ENCODE peak calls at places on chromosome 21, in nine cellular contexts. One of them, this sample, is unnamed.

GRCh38 chr21:17613242-17613676 is 558 bp upstream of the BTG3 start:
- DNase-seq in GM13976: peak; percentile 34
- DNase-seq in fibroblast of mammary gland: peak; percentile 10
- DNase-seq in fibroblast of pulmonary artery: peak; percentile 29
- DNase-seq in HL-60: no peak
- DNase-seq in right atrium auricular region: peak; percentile 70
- DNase-seq in thoracic aorta: peak; percentile 14
- DNase-seq in left ventricle myocardium inferior: no peak
- DNase-seq in endothelial cell: no peak
- DNase-seq in this sample: no peak

GRCh38 chr21:38136201-38136600 is 120.6 kb upstream of the KCNJ15 start:
- DNase-seq in HL-60: no peak
- DNase-seq in endothelial cell: no peak
- DNase-seq in GM13976: no peak
- DNase-seq in right atrium auricular region: no peak
- DNase-seq in left ventricle myocardium inferior: no peak
- DNase-seq in fibroblast of mammary gland: peak; percentile 20
- DNase-seq in thoracic aorta: no peak
- DNase-seq in fibroblast of pulmonary artery: peak; percentile 22
- DNase-seq in this sample: no peak

GRCh38 chr21:33984021-33984481 is 68.4 kb upstream of the ATP5PO start:
- DNase-seq in fibroblast of pulmonary artery: no peak
- DNase-seq in thoracic aorta: no peak
- DNase-seq in left ventricle myocardium inferior: no peak
- DNase-seq in endothelial cell: no peak
- DNase-seq in HL-60: no peak
- DNase-seq in fibroblast of mammary gland: no peak
- DNase-seq in GM13976: peak; percentile 42
- DNase-seq in right atrium auricular region: no peak
- DNase-seq in this sample: no peak

GRCh38 chr21:15671188-15671587 is 58.6 kb upstream of the USP25 start:
- DNase-seq in thoracic aorta: no peak
- DNase-seq in left ventricle myocardium inferior: no peak
- DNase-seq in endothelial cell: no peak
- DNase-seq in fibroblast of pulmonary artery: no peak
- DNase-seq in GM13976: peak; percentile 36
- DNase-seq in right atrium auricular region: no peak
- DNase-seq in fibroblast of mammary gland: no peak
- DNase-seq in HL-60: no peak
- DNase-seq in this sample: no peak

GRCh38 chr21:27275294-27275927 is 308.5 kb upstream of the ADAMTS5 start:
- DNase-seq in GM13976: no peak
- DNase-seq in fibroblast of mammary gland: peak; percentile 88
- DNase-seq in thoracic aorta: no peak
- DNase-seq in left ventricle myocardium inferior: no peak
- DNase-seq in right atrium auricular region: no peak
- DNase-seq in HL-60: peak; percentile 48
- DNase-seq in fibroblast of pulmonary artery: peak; percentile 80
- DNase-seq in endothelial cell: no peak
- DNase-seq in this sample: no peak

GRCh38 chr21:14356771-14357170 is 26.2 kb downstream of the HSPA13 start:
- DNase-seq in fibroblast of mammary gland: peak; percentile 24
- DNase-seq in right atrium auricular region: no peak
- DNase-seq in fibroblast of pulmonary artery: peak; percentile 7
- DNase-seq in endothelial cell: no peak
- DNase-seq in HL-60: no peak
- DNase-seq in GM13976: no peak
- DNase-seq in thoracic aorta: no peak
- DNase-seq in left ventricle myocardium inferior: no peak
- DNase-seq in this sample: no peak

GRCh38 chr21:43826623-43826974 is 37.2 kb downstream of the RRP1 start:
- DNase-seq in left ventricle myocardium inferior: no peak
- DNase-seq in GM13976: no peak
- DNase-seq in right atrium auricular region: no peak
- DNase-seq in fibroblast of mammary gland: no peak
- DNase-seq in HL-60: no peak
- DNase-seq in fibroblast of pulmonary artery: no peak
- DNase-seq in endothelial cell: no peak
- DNase-seq in thoracic aorta: no peak
- DNase-seq in this sample: no peak

GRCh38 chr21:20902511-20902910 is 95.7 kb upstream of the NCAM2 start:
- DNase-seq in endothelial cell: no peak
- DNase-seq in HL-60: no peak
- DNase-seq in thoracic aorta: no peak
- DNase-seq in fibroblast of mammary gland: no peak
- DNase-seq in right atrium auricular region: no peak
- DNase-seq in left ventricle myocardium inferior: no peak
- DNase-seq in fibroblast of pulmonary artery: no peak
- DNase-seq in GM13976: no peak
- DNase-seq in this sample: no peak

GRCh38 chr21:27291006-27291405 is 324.1 kb upstream of the ADAMTS5 start:
- DNase-seq in left ventricle myocardium inferior: no peak
- DNase-seq in endothelial cell: no peak
- DNase-seq in fibroblast of pulmonary artery: no peak
- DNase-seq in thoracic aorta: no peak
- DNase-seq in GM13976: no peak
- DNase-seq in right atrium auricular region: no peak
- DNase-seq in HL-60: no peak
- DNase-seq in fibroblast of mammary gland: no peak
- DNase-seq in this sample: no peak

GRCh38 chr21:14259669-14260458 is 43.9 kb downstream of the RBM11 start:
- DNase-seq in fibroblast of pulmonary artery: peak; percentile 78
- DNase-seq in left ventricle myocardium inferior: no peak
- DNase-seq in HL-60: peak; percentile 10
- DNase-seq in GM13976: peak; percentile 44
- DNase-seq in thoracic aorta: no peak
- DNase-seq in right atrium auricular region: no peak
- DNase-seq in fibroblast of mammary gland: peak; percentile 56
- DNase-seq in endothelial cell: no peak
- DNase-seq in this sample: no peak

GRCh38 chr21:43762303-43763128 is 13.6 kb downstream of the CSTB start:
- DNase-seq in fibroblast of pulmonary artery: no peak
- DNase-seq in right atrium auricular region: no peak
- DNase-seq in thoracic aorta: no peak
- DNase-seq in endothelial cell: no peak
- DNase-seq in GM13976: no peak
- DNase-seq in fibroblast of mammary gland: no peak
- DNase-seq in HL-60: no peak
- DNase-seq in left ventricle myocardium inferior: no peak
- DNase-seq in this sample: no peak

GRCh38 chr21:16071082-16071481 is 341.3 kb downstream of the USP25 start:
- DNase-seq in right atrium auricular region: no peak
- DNase-seq in left ventricle myocardium inferior: no peak
- DNase-seq in HL-60: no peak
- DNase-seq in fibroblast of pulmonary artery: peak; percentile 21
- DNase-seq in fibroblast of mammary gland: peak; percentile 69
- DNase-seq in thoracic aorta: no peak
- DNase-seq in endothelial cell: no peak
- DNase-seq in GM13976: no peak
- DNase-seq in this sample: no peak

GRCh38 chr21:36330904-36331303 is 10.9 kb downstream of the MORC3 start:
- DNase-seq in fibroblast of mammary gland: peak; percentile 65
- DNase-seq in right atrium auricular region: no peak
- DNase-seq in fibroblast of pulmonary artery: peak; percentile 72
- DNase-seq in HL-60: peak; percentile 50
- DNase-seq in endothelial cell: peak; percentile 44
- DNase-seq in thoracic aorta: no peak
- DNase-seq in left ventricle myocardium inferior: peak; percentile 41
- DNase-seq in GM13976: peak; percentile 65
- DNase-seq in this sample: peak; percentile 65

GRCh38 chr21:20875741-20876140 is 122.5 kb upstream of the NCAM2 start:
- DNase-seq in endothelial cell: no peak
- DNase-seq in left ventricle myocardium inferior: no peak
- DNase-seq in fibroblast of pulmonary artery: no peak
- DNase-seq in right atrium auricular region: no peak
- DNase-seq in thoracic aorta: no peak
- DNase-seq in GM13976: no peak
- DNase-seq in fibroblast of mammary gland: no peak
- DNase-seq in HL-60: no peak
- DNase-seq in this sample: no peak

GRCh38 chr21:36247316-36247715 is 72.7 kb upstream of the MORC3 start:
- DNase-seq in GM13976: no peak
- DNase-seq in right atrium auricular region: no peak
- DNase-seq in left ventricle myocardium inferior: no peak
- DNase-seq in endothelial cell: no peak
- DNase-seq in HL-60: no peak
- DNase-seq in fibroblast of pulmonary artery: no peak
- DNase-seq in fibroblast of mammary gland: no peak
- DNase-seq in thoracic aorta: no peak
- DNase-seq in this sample: no peak

DNA sequence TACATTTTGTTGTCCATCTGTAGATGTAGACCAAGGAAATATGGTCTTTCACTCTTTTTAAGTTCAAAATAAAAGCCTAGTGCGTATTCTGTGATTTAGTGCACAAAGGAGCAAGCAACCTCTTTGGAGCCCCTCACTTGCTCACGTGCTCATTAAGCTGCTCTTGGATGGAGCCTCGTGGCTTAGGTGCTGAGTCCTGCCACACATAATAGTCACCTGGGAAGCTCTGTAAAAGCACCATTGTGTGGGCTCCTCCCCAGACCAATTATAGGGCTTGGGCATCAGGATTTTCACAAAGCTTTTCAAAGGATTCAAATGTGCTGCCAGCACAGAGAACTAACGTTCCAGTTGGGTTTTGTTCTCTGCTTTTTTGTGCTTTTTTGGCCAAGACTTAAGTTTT is 85.0 kb downstream of the PCP4 start:
- DNase-seq in GM13976: no peak
- DNase-seq in right atrium auricular region: no peak
- DNase-seq in left ventricle myocardium inferior: no peak
- DNase-seq in HL-60: no peak
- DNase-seq in endothelial cell: no peak
- DNase-seq in thoracic aorta: no peak
- DNase-seq in fibroblast of mammary gland: no peak
- DNase-seq in fibroblast of pulmonary artery: no peak
- DNase-seq in this sample: no peak
- TF ChIP-seq CTCF in GM13976: no peak
- TF ChIP-seq CTCF in right atrium auricular region: no peak
- TF ChIP-seq CTCF in left ventricle myocardium inferior: no peak
- TF ChIP-seq CTCF in HL-60: no peak
- TF ChIP-seq CTCF in endothelial cell: no peak
- TF ChIP-seq CTCF in thoracic aorta: no peak
- TF ChIP-seq CTCF in fibroblast of mammary gland: no peak
- TF ChIP-seq CTCF in fibroblast of pulmonary artery: no peak
- TF ChIP-seq CTCF in this sample: no peak

GRCh38 chr21:23968722-23969647 is 1638.3 kb downstream of the MRPL39 start:
- DNase-seq in fibroblast of pulmonary artery: peak; percentile 26
- DNase-seq in thoracic aorta: no peak
- DNase-seq in fibroblast of mammary gland: peak; percentile 17
- DNase-seq in HL-60: peak; percentile 91
- DNase-seq in GM13976: peak; percentile 32
- DNase-seq in left ventricle myocardium inferior: no peak
- DNase-seq in right atrium auricular region: no peak
- DNase-seq in endothelial cell: peak; percentile 66
- DNase-seq in this sample: peak; percentile 88
- TF ChIP-seq CTCF in fibroblast of pulmonary artery: peak; percentile 26
- TF ChIP-seq CTCF in thoracic aorta: peak; percentile 16
- TF ChIP-seq CTCF in fibroblast of mammary gland: peak; percentile 37
- TF ChIP-seq CTCF in HL-60: peak; percentile 65
- TF ChIP-seq CTCF in GM13976: peak; percentile 57
- TF ChIP-seq CTCF in left ventricle myocardium inferior: peak; percentile 47
- TF ChIP-seq CTCF in right atrium auricular region: no peak
- TF ChIP-seq CTCF in endothelial cell: peak; percentile 44
- TF ChIP-seq CTCF in this sample: peak; percentile 76

DNA sequence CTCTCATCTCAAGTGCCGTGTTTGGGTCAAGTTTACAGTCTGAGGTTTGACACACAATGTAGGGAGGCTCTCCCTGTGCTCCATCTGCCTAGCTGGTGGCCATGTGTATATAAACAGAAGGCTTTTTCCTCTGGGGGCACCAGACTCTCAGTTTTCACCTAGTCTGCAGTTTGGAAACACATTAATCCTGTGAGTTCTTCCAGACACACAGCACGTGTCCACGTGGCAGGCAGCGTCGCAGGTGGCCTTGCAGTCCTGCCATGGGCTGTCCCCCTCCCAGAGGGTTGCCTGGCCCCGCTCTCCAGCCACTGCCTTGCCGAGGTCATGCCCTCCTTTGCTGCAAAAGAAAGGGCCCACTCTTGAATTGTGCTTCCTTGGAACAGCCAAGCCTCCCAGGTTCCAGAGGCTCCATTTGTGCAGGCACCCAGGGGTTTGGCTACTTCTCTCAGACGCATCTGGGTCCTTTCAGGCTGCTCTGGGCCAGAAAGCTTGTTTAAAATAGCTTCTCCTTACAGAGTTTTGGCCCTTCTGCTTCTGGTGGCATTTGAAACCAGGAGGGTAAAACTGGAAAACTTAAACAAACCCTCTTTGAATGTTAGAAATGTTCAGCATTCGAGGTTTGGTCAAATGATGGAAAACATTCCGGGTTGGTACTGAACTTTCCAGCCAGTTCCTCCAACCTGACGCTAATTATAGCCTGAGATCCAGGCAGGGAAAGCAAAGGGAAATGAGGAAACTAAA is 4.4 kb upstream of the RUNX1 start:
- DNase-seq in fibroblast of mammary gland: no peak
- DNase-seq in left ventricle myocardium inferior: no peak
- DNase-seq in right atrium auricular region: no peak
- DNase-seq in thoracic aorta: no peak
- DNase-seq in HL-60: no peak
- DNase-seq in endothelial cell: no peak
- DNase-seq in fibroblast of pulmonary artery: peak; percentile 8
- DNase-seq in GM13976: no peak
- DNase-seq in this sample: no peak
- TF ChIP-seq CTCF in fibroblast of mammary gland: no peak
- TF ChIP-seq CTCF in left ventricle myocardium inferior: no peak
- TF ChIP-seq CTCF in right atrium auricular region: no peak
- TF ChIP-seq CTCF in thoracic aorta: no peak
- TF ChIP-seq CTCF in HL-60: no peak
- TF ChIP-seq CTCF in endothelial cell: no peak
- TF ChIP-seq CTCF in fibroblast of pulmonary artery: no peak
- TF ChIP-seq CTCF in GM13976: no peak
- TF ChIP-seq CTCF in this sample: no peak

DNA sequence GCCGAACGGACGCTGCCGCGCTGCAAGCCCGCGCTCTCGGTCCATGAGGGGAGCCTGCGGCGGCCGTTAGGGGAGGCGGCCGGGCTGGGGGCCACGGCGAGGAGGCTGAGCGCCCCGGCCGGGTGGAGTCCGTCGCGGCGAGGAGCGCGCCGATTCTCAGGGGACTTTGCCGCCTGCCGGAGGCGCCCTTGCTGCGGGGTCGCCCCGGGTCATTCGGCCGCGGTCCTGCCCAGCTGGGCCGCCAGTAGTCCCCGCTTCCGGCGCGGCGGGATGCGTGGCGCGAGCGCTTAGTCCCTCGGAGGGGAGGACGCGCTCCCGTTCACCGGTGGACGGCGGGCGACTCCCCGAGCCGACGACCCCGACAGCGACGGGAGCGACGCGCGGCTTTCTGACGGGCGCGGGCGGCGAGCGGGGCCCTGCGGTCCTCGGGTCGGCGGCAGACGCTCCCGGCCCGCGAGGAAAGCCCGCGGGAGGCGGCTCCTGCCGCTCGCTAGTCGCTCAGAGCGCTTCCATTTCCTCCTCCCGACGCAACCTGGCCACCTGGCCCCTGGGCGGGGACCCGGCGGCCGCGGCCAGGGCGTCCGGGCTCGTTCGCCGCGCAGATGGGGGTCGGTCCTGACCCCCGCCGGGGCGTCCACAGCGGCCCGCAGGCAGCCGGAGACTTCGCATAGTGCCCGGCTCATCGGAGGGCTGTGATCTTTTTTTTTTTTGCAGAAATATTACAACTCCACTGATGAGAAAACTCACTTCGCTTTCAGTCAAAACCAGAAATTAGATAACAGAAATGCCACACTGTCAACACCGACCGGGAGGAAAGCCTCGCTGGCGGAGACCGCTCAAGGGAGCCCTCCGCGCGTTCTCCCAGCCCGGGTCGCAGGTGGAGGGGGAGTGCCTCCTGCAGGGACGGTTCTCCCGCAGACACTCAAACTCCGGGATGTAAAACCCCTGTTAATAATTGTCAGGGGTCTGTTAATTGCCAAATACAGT is 640 bp upstream of the ZBTB21 start:
- DNase-seq in left ventricle myocardium inferior: no peak
- DNase-seq in HL-60: peak; percentile 19
- DNase-seq in thoracic aorta: no peak
- DNase-seq in endothelial cell: peak; percentile 39
- DNase-seq in fibroblast of mammary gland: no peak
- DNase-seq in fibroblast of pulmonary artery: no peak
- DNase-seq in right atrium auricular region: no peak
- DNase-seq in GM13976: peak; percentile 62
- DNase-seq in this sample: peak; percentile 27
- TF ChIP-seq CTCF in left ventricle myocardium inferior: peak; percentile 44
- TF ChIP-seq CTCF in HL-60: no peak
- TF ChIP-seq CTCF in thoracic aorta: peak; percentile 14
- TF ChIP-seq CTCF in endothelial cell: no peak
- TF ChIP-seq CTCF in fibroblast of mammary gland: no peak
- TF ChIP-seq CTCF in fibroblast of pulmonary artery: no peak
- TF ChIP-seq CTCF in right atrium auricular region: no peak
- TF ChIP-seq CTCF in GM13976: peak; percentile 26
- TF ChIP-seq CTCF in this sample: no peak

This sample was measured in activated CD8-positive, alpha-beta T cell treated with anti-CD3 and anti-CD28 coated beads for 36 hours.